ENCODE peak calls at places on chromosomes 13 and 19, in eight cellular contexts. One of them, this sample, is unnamed.

GRCh38 chr13:23504188-23504587 is 66.0 kb upstream of the TNFRSF19 start:
- DNase-seq in WERI-Rb-1: no peak
- DNase-seq in ovary: no peak
- DNase-seq in CD4-positive, CD25-positive, alpha-beta regulatory T cell: no peak
- DNase-seq in naive thymus-derived CD4-positive, alpha-beta T cell: no peak
- DNase-seq in fibroblast of lung: peak; percentile 77
- DNase-seq in right atrium auricular region: no peak
- DNase-seq in ascending aorta: no peak
- DNase-seq in this sample: no peak

GRCh38 chr19:45177817-45178261 is at the start of gene TRAPPC6A:
- DNase-seq in ascending aorta: no peak
- DNase-seq in naive thymus-derived CD4-positive, alpha-beta T cell: no peak
- DNase-seq in fibroblast of lung: peak; percentile 74
- DNase-seq in WERI-Rb-1: no peak
- DNase-seq in ovary: no peak
- DNase-seq in CD4-positive, CD25-positive, alpha-beta regulatory T cell: no peak
- DNase-seq in right atrium auricular region: no peak
- DNase-seq in this sample: no peak

GRCh38 chr13:44155422-44156293 is 218.0 kb upstream of the SERP2 start:
- DNase-seq in ovary: peak; percentile 72
- DNase-seq in right atrium auricular region: peak; percentile 79
- DNase-seq in WERI-Rb-1: no peak
- DNase-seq in ascending aorta: peak; percentile 82
- DNase-seq in fibroblast of lung: peak; percentile 47
- DNase-seq in naive thymus-derived CD4-positive, alpha-beta T cell: no peak
- DNase-seq in CD4-positive, CD25-positive, alpha-beta regulatory T cell: no peak
- DNase-seq in this sample: peak; percentile 55

GRCh38 chr19:45467456-45468158 is at the start of gene FOSB:
- DNase-seq in ascending aorta: peak; percentile 98
- DNase-seq in right atrium auricular region: peak; percentile 97
- DNase-seq in ovary: peak; percentile 97
- DNase-seq in naive thymus-derived CD4-positive, alpha-beta T cell: peak; percentile 96
- DNase-seq in CD4-positive, CD25-positive, alpha-beta regulatory T cell: peak; percentile 97
- DNase-seq in WERI-Rb-1: peak; percentile 94
- DNase-seq in fibroblast of lung: peak; percentile 88
- DNase-seq in this sample: peak; percentile 93

GRCh38 chr19:55616395-55616875 is 7.9 kb downstream of the ZNF784 start:
- DNase-seq in naive thymus-derived CD4-positive, alpha-beta T cell: no peak
- DNase-seq in fibroblast of lung: no peak
- DNase-seq in right atrium auricular region: no peak
- DNase-seq in WERI-Rb-1: no peak
- DNase-seq in CD4-positive, CD25-positive, alpha-beta regulatory T cell: no peak
- DNase-seq in ascending aorta: no peak
- DNase-seq in ovary: no peak
- DNase-seq in this sample: no peak

GRCh38 chr19:13876834-13877233 is at the start of gene NANOS3:
- DNase-seq in CD4-positive, CD25-positive, alpha-beta regulatory T cell: no peak
- DNase-seq in naive thymus-derived CD4-positive, alpha-beta T cell: no peak
- DNase-seq in fibroblast of lung: no peak
- DNase-seq in ascending aorta: no peak
- DNase-seq in ovary: no peak
- DNase-seq in WERI-Rb-1: no peak
- DNase-seq in right atrium auricular region: no peak
- DNase-seq in this sample: no peak

GRCh38 chr13:28624707-28625432 is 34.1 kb upstream of the POMP start:
- DNase-seq in fibroblast of lung: no peak
- DNase-seq in naive thymus-derived CD4-positive, alpha-beta T cell: no peak
- DNase-seq in ascending aorta: no peak
- DNase-seq in CD4-positive, CD25-positive, alpha-beta regulatory T cell: no peak
- DNase-seq in ovary: no peak
- DNase-seq in WERI-Rb-1: no peak
- DNase-seq in right atrium auricular region: no peak
- DNase-seq in this sample: no peak

GRCh38 chr19:42407085-42407815 is 17.2 kb upstream of the CNFN start:
- DNase-seq in ovary: no peak
- DNase-seq in ascending aorta: no peak
- DNase-seq in fibroblast of lung: no peak
- DNase-seq in naive thymus-derived CD4-positive, alpha-beta T cell: no peak
- DNase-seq in right atrium auricular region: no peak
- DNase-seq in WERI-Rb-1: no peak
- DNase-seq in CD4-positive, CD25-positive, alpha-beta regulatory T cell: no peak
- DNase-seq in this sample: no peak

GRCh38 chr19:1304197-1304924 is 18.7 kb downstream of the EFNA2 start:
- DNase-seq in CD4-positive, CD25-positive, alpha-beta regulatory T cell: no peak
- DNase-seq in fibroblast of lung: no peak
- DNase-seq in naive thymus-derived CD4-positive, alpha-beta T cell: no peak
- DNase-seq in right atrium auricular region: no peak
- DNase-seq in ascending aorta: no peak
- DNase-seq in ovary: no peak
- DNase-seq in WERI-Rb-1: no peak
- DNase-seq in this sample: peak; percentile 79

GRCh38 chr13:61466280-61466679 is 50.6 kb upstream of the PCDH20 start:
- DNase-seq in ascending aorta: no peak
- DNase-seq in ovary: no peak
- DNase-seq in naive thymus-derived CD4-positive, alpha-beta T cell: no peak
- DNase-seq in CD4-positive, CD25-positive, alpha-beta regulatory T cell: no peak
- DNase-seq in right atrium auricular region: no peak
- DNase-seq in fibroblast of lung: no peak
- DNase-seq in WERI-Rb-1: peak; percentile 6
- DNase-seq in this sample: no peak

GRCh38 chr19:44808463-44809371 is at the start of gene BCAM:
- DNase-seq in WERI-Rb-1: peak; percentile 39
- DNase-seq in right atrium auricular region: no peak
- DNase-seq in ascending aorta: peak; percentile 87
- DNase-seq in naive thymus-derived CD4-positive, alpha-beta T cell: no peak
- DNase-seq in CD4-positive, CD25-positive, alpha-beta regulatory T cell: no peak
- DNase-seq in ovary: peak; percentile 90
- DNase-seq in fibroblast of lung: peak; percentile 64
- DNase-seq in this sample: peak; percentile 23

GRCh38 chr19:12521996-12522395 is 29.3 kb downstream of the ZNF564 start:
- DNase-seq in CD4-positive, CD25-positive, alpha-beta regulatory T cell: no peak
- DNase-seq in ascending aorta: no peak
- DNase-seq in right atrium auricular region: no peak
- DNase-seq in ovary: no peak
- DNase-seq in naive thymus-derived CD4-positive, alpha-beta T cell: no peak
- DNase-seq in fibroblast of lung: no peak
- DNase-seq in WERI-Rb-1: peak; percentile 29
- DNase-seq in this sample: no peak

GRCh38 chr13:112066624-112067004 is 335 bp upstream of the SOX1 start:
- DNase-seq in WERI-Rb-1: no peak
- DNase-seq in right atrium auricular region: no peak
- DNase-seq in naive thymus-derived CD4-positive, alpha-beta T cell: peak; percentile 59
- DNase-seq in fibroblast of lung: peak; percentile 49
- DNase-seq in ovary: peak; percentile 28
- DNase-seq in ascending aorta: no peak
- DNase-seq in CD4-positive, CD25-positive, alpha-beta regulatory T cell: peak; percentile 47
- DNase-seq in this sample: peak; percentile 56

GRCh38 chr19:46624958-46625661 is at the start of gene PTGIR:
- DNase-seq in ascending aorta: peak; percentile 96
- DNase-seq in right atrium auricular region: peak; percentile 92
- DNase-seq in ovary: no peak
- DNase-seq in fibroblast of lung: peak; percentile 67
- DNase-seq in CD4-positive, CD25-positive, alpha-beta regulatory T cell: no peak
- DNase-seq in WERI-Rb-1: peak; percentile 34
- DNase-seq in naive thymus-derived CD4-positive, alpha-beta T cell: no peak
- DNase-seq in this sample: no peak

DNA sequence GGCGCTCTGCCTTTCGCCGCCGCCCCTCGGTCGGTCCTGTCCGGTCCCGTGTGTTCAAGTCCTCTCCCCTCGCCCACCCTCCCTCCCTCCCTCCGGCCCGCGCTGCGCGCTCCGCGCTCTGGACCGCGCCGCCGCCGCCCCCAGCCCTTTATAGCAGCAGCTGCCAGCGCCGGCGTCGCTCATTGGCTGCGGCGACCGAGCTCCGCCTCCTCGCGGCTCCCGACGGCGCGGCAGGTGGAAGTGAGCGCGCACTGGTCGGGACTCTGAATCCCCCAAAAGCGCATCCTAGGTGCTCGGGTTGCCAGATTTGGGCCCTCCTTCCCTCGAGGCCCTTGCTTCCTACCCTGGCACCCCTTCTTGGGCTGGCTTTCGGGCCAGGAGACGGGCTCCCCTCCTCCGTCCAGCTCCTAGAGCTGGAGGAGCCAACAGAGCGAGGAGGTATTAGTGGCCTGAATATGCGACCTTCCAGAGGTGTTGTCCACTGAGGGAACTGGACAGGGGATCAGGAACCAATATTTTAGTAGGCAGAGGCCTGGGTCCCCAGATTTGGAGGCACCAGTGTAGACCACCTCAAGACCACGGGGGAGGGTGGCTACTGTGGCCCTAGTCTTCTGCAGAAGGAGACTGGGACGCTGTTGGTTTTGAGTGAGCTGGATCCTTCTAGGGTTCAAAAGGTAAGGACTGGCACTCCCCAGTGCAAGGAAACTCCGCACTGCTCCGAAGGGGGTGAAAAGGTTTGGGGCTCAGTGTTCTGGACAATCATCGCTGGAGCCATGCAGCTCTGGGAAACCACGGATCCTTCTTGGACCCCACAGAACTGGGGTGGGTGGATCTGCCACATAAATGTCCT is at the start of gene ELAVL3:
- DNase-seq in WERI-Rb-1: peak; percentile 37
- DNase-seq in CD4-positive, CD25-positive, alpha-beta regulatory T cell: no peak
- DNase-seq in ovary: no peak
- DNase-seq in fibroblast of lung: no peak
- DNase-seq in naive thymus-derived CD4-positive, alpha-beta T cell: no peak
- DNase-seq in right atrium auricular region: no peak
- DNase-seq in ascending aorta: no peak
- DNase-seq in this sample: no peak
- H3K4me3 ChIP-seq in WERI-Rb-1: peak within 1 kb of the TSS; percentile 59
- H3K4me3 ChIP-seq in CD4-positive, CD25-positive, alpha-beta regulatory T cell: no peak within 1 kb of the TSS
- H3K4me3 ChIP-seq in ovary: no peak within 1 kb of the TSS
- H3K4me3 ChIP-seq in fibroblast of lung: no peak within 1 kb of the TSS
- H3K4me3 ChIP-seq in naive thymus-derived CD4-positive, alpha-beta T cell: peak within 1 kb of the TSS; percentile 19
- H3K4me3 ChIP-seq in right atrium auricular region: no peak within 1 kb of the TSS
- H3K4me3 ChIP-seq in ascending aorta: no peak within 1 kb of the TSS
- H3K4me3 ChIP-seq in this sample: peak within 1 kb of the TSS; percentile 36

GRCh38 chr13:114096811-114097503 is 35.5 kb downstream of the RASA3 start:
- DNase-seq in WERI-Rb-1: peak; percentile 8
- DNase-seq in fibroblast of lung: no peak
- DNase-seq in ascending aorta: peak; percentile 58
- DNase-seq in naive thymus-derived CD4-positive, alpha-beta T cell: no peak
- DNase-seq in ovary: peak; percentile 10
- DNase-seq in CD4-positive, CD25-positive, alpha-beta regulatory T cell: no peak
- DNase-seq in right atrium auricular region: peak; percentile 54
- DNase-seq in this sample: peak; percentile 37

GRCh38 chr13:114099191-114099590 is 33.2 kb downstream of the RASA3 start:
- DNase-seq in CD4-positive, CD25-positive, alpha-beta regulatory T cell: no peak
- DNase-seq in ascending aorta: peak; percentile 94
- DNase-seq in right atrium auricular region: peak; percentile 90
- DNase-seq in fibroblast of lung: peak; percentile 94
- DNase-seq in naive thymus-derived CD4-positive, alpha-beta T cell: no peak
- DNase-seq in WERI-Rb-1: peak; percentile 88
- DNase-seq in ovary: peak; percentile 50
- DNase-seq in this sample: no peak

GRCh38 chr13:114096031-114096485 is 36.4 kb downstream of the RASA3 start:
- DNase-seq in ascending aorta: peak; percentile 56
- DNase-seq in fibroblast of lung: no peak
- DNase-seq in right atrium auricular region: peak; percentile 53
- DNase-seq in CD4-positive, CD25-positive, alpha-beta regulatory T cell: no peak
- DNase-seq in ovary: peak; percentile 13
- DNase-seq in WERI-Rb-1: no peak
- DNase-seq in naive thymus-derived CD4-positive, alpha-beta T cell: no peak
- DNase-seq in this sample: peak; percentile 40

GRCh38 chr13:114097893-114098688 is 34.3 kb downstream of the RASA3 start:
- DNase-seq in WERI-Rb-1: peak; percentile 10
- DNase-seq in naive thymus-derived CD4-positive, alpha-beta T cell: no peak
- DNase-seq in right atrium auricular region: peak; percentile 55
- DNase-seq in CD4-positive, CD25-positive, alpha-beta regulatory T cell: no peak
- DNase-seq in ovary: peak; percentile 16
- DNase-seq in ascending aorta: peak; percentile 62
- DNase-seq in fibroblast of lung: no peak
- DNase-seq in this sample: peak; percentile 41

DNA sequence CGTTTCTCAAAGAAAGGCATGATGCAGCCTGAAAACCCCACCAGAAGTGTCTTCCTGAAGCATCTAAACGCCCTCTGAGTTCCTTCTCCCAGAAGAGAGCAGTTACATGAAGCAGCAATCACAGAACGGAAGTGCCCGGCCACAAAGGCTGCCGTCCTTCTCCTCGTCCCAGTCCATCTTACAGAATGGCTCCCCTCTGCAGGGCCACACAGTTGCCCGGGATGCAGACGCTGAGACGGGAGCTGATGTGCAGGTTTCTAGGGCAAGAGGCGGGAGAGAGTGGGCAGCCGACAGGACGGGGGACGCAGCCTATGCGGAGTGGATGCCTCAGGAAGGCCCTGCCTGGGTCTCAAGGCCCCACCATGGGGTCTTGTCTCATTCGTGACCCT is 34.9 kb downstream of the RASA3 start:
- DNase-seq in ascending aorta: peak; percentile 58
- DNase-seq in CD4-positive, CD25-positive, alpha-beta regulatory T cell: no peak
- DNase-seq in right atrium auricular region: no peak
- DNase-seq in naive thymus-derived CD4-positive, alpha-beta T cell: no peak
- DNase-seq in fibroblast of lung: no peak
- DNase-seq in WERI-Rb-1: no peak
- DNase-seq in ovary: no peak
- DNase-seq in this sample: no peak
- H3K27ac ChIP-seq in ascending aorta: no peak overlapping the region
- H3K27ac ChIP-seq in CD4-positive, CD25-positive, alpha-beta regulatory T cell: no peak overlapping the region
- H3K27ac ChIP-seq in right atrium auricular region: no peak overlapping the region
- H3K27ac ChIP-seq in naive thymus-derived CD4-positive, alpha-beta T cell: no peak overlapping the region
- H3K27ac ChIP-seq in fibroblast of lung: peak overlapping the region; percentile 51
- H3K27ac ChIP-seq in WERI-Rb-1: no peak overlapping the region
- H3K27ac ChIP-seq in ovary: no peak overlapping the region
- H3K27ac ChIP-seq in this sample: no peak overlapping the region

GRCh38 chr19:18789422-18789832 is 1.7 kb downstream of the COMP start:
- DNase-seq in ascending aorta: no peak
- DNase-seq in ovary: no peak
- DNase-seq in CD4-positive, CD25-positive, alpha-beta regulatory T cell: no peak
- DNase-seq in WERI-Rb-1: no peak
- DNase-seq in naive thymus-derived CD4-positive, alpha-beta T cell: no peak
- DNase-seq in fibroblast of lung: no peak
- DNase-seq in right atrium auricular region: no peak
- DNase-seq in this sample: no peak
- H3K4me3 ChIP-seq in ascending aorta: peak overlapping the region; percentile 21
- H3K4me3 ChIP-seq in ovary: no peak overlapping the region
- H3K4me3 ChIP-seq in CD4-positive, CD25-positive, alpha-beta regulatory T cell: no peak overlapping the region
- H3K4me3 ChIP-seq in WERI-Rb-1: peak overlapping the region; percentile 30
- H3K4me3 ChIP-seq in naive thymus-derived CD4-positive, alpha-beta T cell: no peak overlapping the region
- H3K4me3 ChIP-seq in fibroblast of lung: no peak overlapping the region
- H3K4me3 ChIP-seq in right atrium auricular region: no peak overlapping the region
- H3K4me3 ChIP-seq in this sample: peak overlapping the region; percentile 43

GRCh38 chr19:2523630-2524311 is 47.8 kb downstream of the GADD45B start:
- DNase-seq in naive thymus-derived CD4-positive, alpha-beta T cell: no peak
- DNase-seq in fibroblast of lung: peak; percentile 90
- DNase-seq in WERI-Rb-1: no peak
- DNase-seq in ascending aorta: peak; percentile 85
- DNase-seq in right atrium auricular region: no peak
- DNase-seq in CD4-positive, CD25-positive, alpha-beta regulatory T cell: no peak
- DNase-seq in ovary: no peak
- DNase-seq in this sample: no peak
- H3K27ac ChIP-seq in naive thymus-derived CD4-positive, alpha-beta T cell: no peak overlapping the region
- H3K27ac ChIP-seq in fibroblast of lung: peak overlapping the region; percentile 31
- H3K27ac ChIP-seq in WERI-Rb-1: no peak overlapping the region
- H3K27ac ChIP-seq in ascending aorta: peak overlapping the region; percentile 89
- H3K27ac ChIP-seq in right atrium auricular region: no peak overlapping the region
- H3K27ac ChIP-seq in CD4-positive, CD25-positive, alpha-beta regulatory T cell: no peak overlapping the region
- H3K27ac ChIP-seq in ovary: no peak overlapping the region
- H3K27ac ChIP-seq in this sample: no peak overlapping the region

GRCh38 chr19:30144794-30145193 is 202.8 kb downstream of the URI1 start:
- DNase-seq in fibroblast of lung: no peak
- DNase-seq in ovary: no peak
- DNase-seq in right atrium auricular region: no peak
- DNase-seq in naive thymus-derived CD4-positive, alpha-beta T cell: no peak
- DNase-seq in CD4-positive, CD25-positive, alpha-beta regulatory T cell: no peak
- DNase-seq in ascending aorta: no peak
- DNase-seq in WERI-Rb-1: no peak
- DNase-seq in this sample: no peak
- H3K4me3 ChIP-seq in fibroblast of lung: no peak overlapping the region
- H3K4me3 ChIP-seq in ovary: no peak overlapping the region
- H3K4me3 ChIP-seq in right atrium auricular region: no peak overlapping the region
- H3K4me3 ChIP-seq in naive thymus-derived CD4-positive, alpha-beta T cell: no peak overlapping the region
- H3K4me3 ChIP-seq in CD4-positive, CD25-positive, alpha-beta regulatory T cell: no peak overlapping the region
- H3K4me3 ChIP-seq in ascending aorta: no peak overlapping the region
- H3K4me3 ChIP-seq in WERI-Rb-1: no peak overlapping the region
- H3K4me3 ChIP-seq in this sample: no peak overlapping the region

This sample was measured in Peyer's patch.